ENCODE peak calls at places on chromosome 10, in four cellular contexts. Z is IMR-90, G is hepatocyte, T is mammary epithelial cell. E is an unnamed sample. For H4K20me1, the result is how much of the 10 kb centered on the place peaks cover.

GRCh38 chr10:34420795-34421194 is 394.3 kb downstream of the PARD3 start:
- DNase-seq in Z (no peak), T (no peak), G (no peak), E (no peak)

GRCh38 chr10:102115775-102116174 is 4.4 kb downstream of the LDB1 start:
- DNase-seq in Z (peak), T (no peak), G (no peak), E (no peak)

GRCh38 chr10:44786451-44786850 is 124.7 kb upstream of the TMEM72 start:
- DNase-seq in G (peak), T (no peak), Z (peak), E (no peak)

GRCh38 chr10:61904711-61905445 is 3.4 kb downstream of the ARID5B start:
- DNase-seq in G (peak), T (peak), Z (peak), E (peak)

GRCh38 chr10:84352251-84352842 is 24.0 kb downstream of the CCSER2 start:
- DNase-seq in G (peak), T (peak), Z (peak), E (peak)

GRCh38 chr10:26215923-26216576 is 524 bp upstream of the GAD2 start:
- DNase-seq in T (no peak), G (peak), Z (no peak), E (no peak)

GRCh38 chr10:22541900-22542299 is 172.5 kb downstream of the PIP4K2A start:
- DNase-seq in G (no peak), T (no peak), Z (no peak), E (no peak)

GRCh38 chr10:119803264-119803663 is 69.4 kb downstream of the MCMBP start:
- DNase-seq in Z (peak), G (no peak), T (peak), E (no peak)

GRCh38 chr10:48470893-48471805 is 133.7 kb downstream of the ARHGAP22 start:
- DNase-seq in Z (peak), G (no peak), T (peak), E (no peak)

GRCh38 chr10:100747826-100748231 is 2.4 kb downstream of the PAX2 start:
- DNase-seq in G (no peak), T (no peak), Z (no peak), E (no peak)

GRCh38 chr10:103745264-103746247 is 109.8 kb downstream of the SH3PXD2A start:
- DNase-seq in G (peak), Z (peak), T (peak), E (peak)

GRCh38 chr10:72037811-72038210 is 50.5 kb downstream of the SPOCK2 start:
- DNase-seq in T (no peak), Z (no peak), G (no peak), E (no peak)
- H4K20me1 ChIP-seq in T (under half), Z (under half), G (under half), E (under half)

GRCh38 chr10:1551636-1552338 is 185.5 kb downstream of the ADARB2 start:
- DNase-seq in Z (no peak), G (no peak), T (no peak), E (no peak)

GRCh38 chr10:1549591-1550290 is 187.6 kb downstream of the ADARB2 start:
- DNase-seq in Z (no peak), G (no peak), T (no peak), E (no peak)

GRCh38 chr10:1548596-1548995 is 188.7 kb downstream of the ADARB2 start:
- DNase-seq in G (no peak), T (no peak), Z (no peak), E (no peak)

GRCh38 chr10:1550616-1551015 is 186.7 kb downstream of the ADARB2 start:
- DNase-seq in Z (no peak), G (no peak), T (no peak), E (no peak)

DNA sequence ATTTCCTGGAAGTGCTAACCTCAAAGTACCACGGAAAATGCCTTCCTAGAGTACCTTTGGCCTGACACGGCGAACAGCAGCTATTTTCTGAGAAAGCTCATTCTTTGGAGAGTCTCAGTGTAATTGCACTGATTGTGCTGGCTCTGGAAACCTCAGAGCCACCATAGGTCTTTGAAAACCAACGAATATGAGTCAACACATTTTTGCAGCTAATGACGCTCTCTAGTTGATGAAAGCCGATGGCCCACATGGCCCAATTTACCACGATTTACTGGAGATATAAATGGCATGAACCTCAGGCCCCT is 187.1 kb downstream of the ADARB2 start:
- DNase-seq in T (no peak), G (no peak), Z (no peak), E (no peak)
- H4K20me1 ChIP-seq in T (under half), G (under half), Z (under half), E (under half)

GRCh38 chr10:96700477-96701099 is 19.7 kb downstream of the PIK3AP1 start:
- DNase-seq in Z (no peak), G (no peak), T (no peak), E (no peak)

GRCh38 chr10:96705134-96705533 is 15.2 kb downstream of the PIK3AP1 start:
- DNase-seq in T (no peak), Z (no peak), G (no peak), E (no peak)

GRCh38 chr10:96701265-96701664 is 19.0 kb downstream of the PIK3AP1 start:
- DNase-seq in G (no peak), T (no peak), Z (no peak), E (no peak)

GRCh38 chr10:96706331-96706853 is 13.9 kb downstream of the PIK3AP1 start:
- DNase-seq in Z (no peak), T (no peak), G (no peak), E (no peak)

GRCh38 chr10:96703358-96703757 is 17.0 kb downstream of the PIK3AP1 start:
- DNase-seq in T (no peak), G (no peak), Z (no peak), E (no peak)
- H4K20me1 ChIP-seq in T (under half), G (under half), Z (under half), E (under half)

GRCh38 chr10:43323245-43323644 is 48.2 kb upstream of the FXYD4 start:
- DNase-seq in T (no peak), G (no peak), Z (no peak), E (no peak)

GRCh38 chr10:43322769-43323168 is 48.7 kb upstream of the FXYD4 start:
- DNase-seq in Z (peak), G (peak), T (peak), E (peak)

GRCh38 chr10:43320226-43320625 is 51.2 kb upstream of the FXYD4 start:
- DNase-seq in T (no peak), Z (no peak), G (no peak), E (no peak)

GRCh38 chr10:43324847-43325246 is 46.6 kb upstream of the FXYD4 start:
- DNase-seq in T (no peak), Z (no peak), G (no peak), E (no peak)

DNA sequence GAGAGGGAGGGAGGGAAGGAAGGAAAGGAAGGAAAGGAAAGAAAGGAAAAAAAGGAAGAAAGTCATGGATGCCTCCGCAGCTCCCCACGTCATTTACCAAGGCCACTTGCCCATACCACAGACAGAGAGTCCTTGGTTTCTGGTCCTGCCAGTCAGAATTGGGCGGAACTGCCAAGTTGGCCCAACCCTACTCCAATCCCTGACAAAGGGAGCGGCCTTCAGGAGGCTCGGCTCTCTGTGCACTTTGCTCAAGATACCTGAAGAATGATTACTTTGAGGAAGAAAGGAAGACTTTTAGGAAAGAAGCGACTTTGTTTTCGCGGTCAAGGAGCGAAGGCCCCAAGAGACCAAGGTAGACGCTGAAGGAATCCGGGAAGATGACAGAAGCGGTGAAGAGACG is 49.1 kb upstream of the FXYD4 start:
- DNase-seq in Z (no peak), G (no peak), T (no peak), E (no peak)
- H4K20me1 ChIP-seq in Z (under half), G (under half), T (under half), E (under half)

GRCh38 chr10:124458473-124458872 is 3.1 kb upstream of the LHPP start:
- DNase-seq in Z (no peak), T (no peak), G (no peak), E (no peak)
- H4K20me1 ChIP-seq in Z (under half), T (under half), G (under half), E (under half)

DNA sequence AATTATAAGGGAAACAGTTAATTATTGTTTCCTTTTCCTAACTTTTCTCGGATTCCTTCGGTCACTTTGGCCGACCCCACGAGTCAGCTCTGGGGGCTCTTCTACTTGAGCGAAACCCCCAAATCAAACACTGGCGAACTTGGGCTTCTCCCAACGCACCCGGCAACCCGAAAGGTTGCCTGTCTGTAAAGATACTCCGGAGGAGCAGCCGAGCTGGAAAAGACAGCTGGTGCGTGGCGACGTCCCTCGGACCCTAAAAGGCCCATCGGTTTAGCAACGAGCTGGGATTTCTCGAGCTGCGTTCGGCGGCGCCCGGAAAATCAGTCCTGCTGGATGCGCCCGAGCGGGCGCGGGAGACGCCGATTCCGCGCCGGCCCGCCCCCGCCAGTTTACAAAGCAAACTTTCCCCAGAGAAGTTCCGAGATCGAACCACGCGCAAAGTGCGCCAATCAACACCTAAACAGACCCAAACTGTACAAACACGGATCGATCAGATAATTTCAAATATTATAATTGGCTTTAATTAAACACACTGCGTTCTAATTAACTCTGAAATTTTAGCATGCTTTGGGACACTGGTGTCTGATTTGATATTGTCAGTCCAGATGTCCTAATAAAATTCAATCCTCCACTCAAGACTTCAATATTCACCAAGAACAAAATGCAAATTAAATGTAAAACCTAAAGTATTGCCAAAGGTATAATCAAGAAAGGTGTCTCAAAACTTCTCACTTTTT is 5.6 kb upstream of the EBF3 start:
- DNase-seq in T (no peak), G (no peak), Z (no peak), E (no peak)
- H4K20me1 ChIP-seq in T (under half), G (under half), Z (under half), E (under half)

DNA sequence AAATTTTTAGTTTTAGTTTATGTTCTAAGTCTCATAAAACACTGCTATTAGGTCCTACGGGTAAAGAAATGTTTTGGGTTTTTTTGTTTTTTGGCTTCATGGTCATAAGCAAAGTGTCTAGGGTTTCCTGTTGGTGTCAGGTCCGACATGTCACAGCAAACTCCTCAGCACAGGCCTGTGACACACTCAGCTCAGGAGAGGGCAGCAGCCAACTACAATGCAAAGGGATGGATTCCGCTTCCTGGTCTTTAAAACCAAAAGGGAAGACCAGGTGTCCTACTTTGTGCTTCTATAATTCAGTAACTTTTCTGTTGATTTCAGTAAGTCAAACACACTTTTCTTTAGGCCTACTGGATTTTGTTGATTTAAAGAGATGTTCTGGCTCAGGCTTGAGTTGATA is 83.8 kb upstream of the MACROH2A2 start:
- DNase-seq in Z (peak), T (peak), G (peak), E (peak)
- H4K20me1 ChIP-seq in Z (under half), T (under half), G (under half), E (under half)

GRCh38 chr10:6095810-6096209 is 7.0 kb downstream of the RBM17 start:
- DNase-seq in G (no peak), T (no peak), Z (no peak), E (no peak)
- H4K20me1 ChIP-seq in G (half or more), T (under half), Z (half or more), E (under half)

GRCh38 chr10:113000454-113000853 is 50.4 kb downstream of the TCF7L2 start:
- DNase-seq in Z (no peak), G (no peak), T (no peak), E (no peak)
- H4K20me1 ChIP-seq in Z (half or more), G (half or more), T (under half), E (under half)

GRCh38 chr10:132186488-132187413 is at the start of gene DPYSL4:
- DNase-seq in Z (no peak), T (no peak), G (peak), E (no peak)

GRCh38 chr10:132187421-132188138 is 832 bp downstream of the DPYSL4 start:
- DNase-seq in Z (no peak), G (no peak), T (no peak), E (no peak)

GRCh38 chr10:132189016-132189415 is 2.3 kb downstream of the DPYSL4 start:
- DNase-seq in T (no peak), Z (no peak), G (no peak), E (no peak)

GRCh38 chr10:132189810-132190422 is 3.2 kb downstream of the DPYSL4 start:
- DNase-seq in Z (no peak), T (no peak), G (no peak), E (no peak)

GRCh38 chr10:132188331-132188730 is 1.6 kb downstream of the DPYSL4 start:
- DNase-seq in T (no peak), Z (no peak), G (no peak), E (no peak)
- H4K20me1 ChIP-seq in T (under half), Z (under half), G (under half), E (under half)